ENCODE peak calls at places on chromosomes 2 and 18, in four cellular contexts. D is left ventricle myocardium superior; N is activated T-cell treated with anti-CD3 and anti-CD28 coated beads, Interleukin-2, amount 50 U/mL, for 72 hours; S is right lobe of liver. H is an unnamed sample.

GRCh38 chr2:32758232-32758631 is 130.4 kb downstream of the TTC27 start:
- ATAC-seq in D (peak), N (no peak), S (no peak), H (no peak)

GRCh38 chr2:136057023-136057801 is 60.7 kb downstream of the CXCR4 start:
- ATAC-seq in D (no peak), N (peak), S (no peak), H (peak)

GRCh38 chr18:55432307-55433040 is 155.5 kb downstream of the TCF4 start:
- ATAC-seq in D (peak), N (no peak), S (no peak), H (no peak)

GRCh38 chr2:126732682-126733245 is 76.8 kb downstream of the GYPC start:
- ATAC-seq in D (no peak), N (no peak), S (no peak), H (no peak)

GRCh38 chr2:28594029-28594368 is 98.1 kb downstream of the PLB1 start:
- ATAC-seq in D (no peak), N (peak), S (no peak), H (no peak)

GRCh38 chr2:172710584-172711024 is 25.0 kb upstream of the RAPGEF4 start:
- ATAC-seq in D (peak), N (no peak), S (peak), H (no peak)

GRCh38 chr18:22243513-22243912 is 74.1 kb downstream of the GATA6 start:
- ATAC-seq in D (no peak), N (no peak), S (no peak), H (no peak)

GRCh38 chr2:31606511-31606910 is 25.8 kb upstream of the SRD5A2 start:
- ATAC-seq in D (no peak), N (no peak), S (no peak), H (no peak)

H was measured in activated CD4-positive, CD25-positive, alpha-beta regulatory T cell treated with anti-CD3 and anti-CD28 coated beads, Interleukin-2, amount 50 U/mL, for 24 hours.